ENCODE peak calls at places on chromosomes 5 and 9, in four cellular contexts. A is tibial nerve, Z is WERI-Rb-1, B is aorta. I is an unnamed sample.

GRCh38 chr5:76696254-76696653 is 19.7 kb upstream of the F2R start:
- DNase-seq in A (no peak), Z (no peak), B (no peak), I (no peak)

GRCh38 chr9:73143606-73144328 is 7.9 kb upstream of the ANXA1 start:
- DNase-seq in A (no peak), Z (no peak), B (no peak), I (no peak)

GRCh38 chr5:179170606-179171005 is 110.4 kb downstream of the ZNF354C start:
- DNase-seq in A (no peak), Z (peak; percentile 50), B (peak; percentile 61), I (no peak)

GRCh38 chr5:1808466-1808865 is 7.3 kb downstream of the NDUFS6 start:
- DNase-seq in A (no peak), Z (no peak), B (peak; percentile 5), I (no peak)

GRCh38 chr5:200985-201384 is 9.7 kb downstream of the LRRC14B start:
- DNase-seq in A (no peak), Z (no peak), B (no peak), I (no peak)

GRCh38 chr9:124377551-124377950 is 37.7 kb downstream of the PSMB7 start:
- DNase-seq in A (no peak), Z (no peak), B (no peak), I (no peak)

GRCh38 chr5:97909541-97909940 is 726.5 kb upstream of the RIOK2 start:
- DNase-seq in A (no peak), Z (no peak), B (no peak), I (no peak)

GRCh38 chr9:97528529-97529230 is 27.2 kb downstream of the TMOD1 start:
- DNase-seq in A (no peak), Z (no peak), B (no peak), I (no peak)

GRCh38 chr5:128197911-128198522 is 114.5 kb downstream of the SLC12A2 start:
- DNase-seq in A (no peak), Z (no peak), B (no peak), I (no peak)

GRCh38 chr9:137580209-137580957 is 1.7 kb upstream of the DPH7 start:
- DNase-seq in A (no peak), Z (no peak), B (no peak), I (no peak)

GRCh38 chr5:134436523-134437339 is 25.1 kb upstream of the CDKN2AIPNL start:
- DNase-seq in A (peak; percentile 24), Z (peak; percentile 77), B (peak; percentile 82), I (no peak)

GRCh38 chr9:98097836-98098235 is 21.2 kb downstream of the TRIM14 start:
- DNase-seq in A (no peak), Z (no peak), B (no peak), I (no peak)

GRCh38 chr5:32638309-32638708 is 53.0 kb downstream of the SUB1 start:
- DNase-seq in A (no peak), Z (peak; percentile 36), B (no peak), I (no peak)

GRCh38 chr9:87950765-87951488 is 23.4 kb downstream of the CDK20 start:
- DNase-seq in A (no peak), Z (no peak), B (no peak), I (no peak)

GRCh38 chr5:96120120-96120519 is 158.5 kb upstream of the ELL2 start:
- DNase-seq in A (no peak), Z (no peak), B (no peak), I (no peak)

GRCh38 chr9:124102363-124102762 is 90.8 kb downstream of the LHX2 start:
- DNase-seq in A (no peak), Z (no peak), B (no peak), I (no peak)

GRCh38 chr5:100902406-100903035 is 561 bp downstream of the ST8SIA4 start:
- DNase-seq in A (no peak), Z (no peak), B (no peak), I (no peak)

GRCh38 chr9:117555964-117556629 is 141.2 kb upstream of the ASTN2 start:
- DNase-seq in A (peak; percentile 17), Z (peak; percentile 81), B (peak; percentile 74), I (no peak)

GRCh38 chr5:3142261-3143027 is 391.0 kb upstream of the IRX2 start:
- DNase-seq in A (no peak), Z (no peak), B (no peak), I (no peak)

GRCh38 chr9:32378993-32379729 is 5.3 kb upstream of the ACO1 start:
- DNase-seq in A (peak; percentile 61), Z (peak; percentile 42), B (no peak), I (no peak)

GRCh38 chr5:140633081-140633471 is at the start of gene CD14:
- DNase-seq in A (peak; percentile 52), Z (peak; percentile 42), B (peak; percentile 84), I (peak; percentile 33)

GRCh38 chr5:173568703-173569102 is 47.7 kb downstream of the BOD1 start:
- DNase-seq in A (no peak), Z (no peak), B (no peak), I (no peak)
- H3K27ac ChIP-seq in A (no peak overlapping the region), Z (no peak overlapping the region), B (no peak overlapping the region), I (no peak overlapping the region)

DNA sequence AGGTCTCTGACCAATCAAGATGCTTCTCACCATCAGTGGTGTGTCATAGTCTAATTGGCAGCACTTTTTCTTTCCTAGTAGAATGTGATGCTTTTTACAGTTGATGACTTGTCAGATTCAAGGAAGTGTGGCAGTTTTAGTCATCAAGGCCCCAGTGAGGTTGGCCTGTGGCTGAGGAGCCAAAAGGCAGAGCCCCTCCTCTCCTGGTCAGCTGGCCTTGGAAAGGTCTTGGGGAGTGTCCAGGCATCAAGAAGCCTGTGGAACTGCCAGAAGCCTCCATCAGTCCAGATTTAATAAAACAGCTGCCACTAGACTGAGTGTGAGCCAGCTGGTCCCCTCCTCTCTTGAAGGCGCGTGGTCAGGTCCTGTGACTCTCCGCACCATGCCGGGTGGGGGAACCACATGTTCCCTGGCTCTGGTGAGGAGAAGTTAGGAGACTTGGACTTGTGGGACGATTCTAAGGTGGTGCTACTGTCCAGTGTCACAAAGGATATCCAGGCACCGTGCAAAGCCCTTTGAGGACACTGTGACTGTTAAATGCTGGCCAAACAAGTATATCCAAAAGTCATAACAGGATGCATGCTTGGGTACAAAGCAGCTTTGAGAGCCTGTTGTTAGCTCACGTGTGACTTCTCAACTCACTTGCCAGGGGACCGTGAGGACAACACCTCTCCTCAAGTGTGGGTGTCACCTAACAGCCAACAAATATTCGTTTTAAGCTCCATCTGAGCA is 6.1 kb upstream of the ANGPTL2 start:
- DNase-seq in A (peak; percentile 63), Z (no peak), B (peak; percentile 87), I (no peak)
- H3K27ac ChIP-seq in A (no peak overlapping the region), Z (no peak overlapping the region), B (no peak overlapping the region), I (peak overlapping the region; percentile 4)

GRCh38 chr9:83489961-83490360 is 48.2 kb downstream of the FRMD3 start:
- DNase-seq in A (no peak), Z (no peak), B (no peak), I (no peak)

GRCh38 chr9:83491413-83491812 is 46.8 kb downstream of the FRMD3 start:
- DNase-seq in A (no peak), Z (no peak), B (no peak), I (no peak)

DNA sequence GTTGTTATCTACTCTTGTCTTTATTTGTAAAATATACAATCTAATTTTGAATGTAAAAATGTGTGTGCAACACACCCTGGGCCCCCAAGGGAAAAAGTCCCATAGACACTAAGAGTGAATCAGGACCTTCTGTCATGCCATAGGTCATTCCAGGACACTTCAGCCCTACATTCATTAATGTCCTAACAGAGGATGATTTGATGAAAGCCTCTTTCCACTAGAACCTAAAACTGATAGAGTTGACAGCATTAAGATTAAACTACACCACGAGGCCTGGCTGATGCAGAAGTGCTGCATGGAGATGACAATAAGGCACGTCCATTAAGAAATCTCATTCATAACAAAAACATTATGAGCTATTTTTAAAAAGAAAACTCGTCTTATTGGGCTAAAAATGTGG is 46.2 kb downstream of the FRMD3 start:
- DNase-seq in A (no peak), Z (peak; percentile 17), B (no peak), I (no peak)
- H3K27ac ChIP-seq in A (no peak overlapping the region), Z (no peak overlapping the region), B (no peak overlapping the region), I (no peak overlapping the region)

GRCh38 chr9:134553061-134553891 is 88.3 kb upstream of the COL5A1 start:
- DNase-seq in A (no peak), Z (no peak), B (peak; percentile 71), I (no peak)

GRCh38 chr9:134552349-134552990 is 89.1 kb upstream of the COL5A1 start:
- DNase-seq in A (no peak), Z (no peak), B (peak; percentile 60), I (no peak)

GRCh38 chr9:134550584-134550983 is 91.0 kb upstream of the COL5A1 start:
- DNase-seq in A (no peak), Z (peak; percentile 70), B (peak; percentile 69), I (no peak)

GRCh38 chr9:134551176-134551575 is 90.4 kb upstream of the COL5A1 start:
- DNase-seq in A (no peak), Z (no peak), B (peak; percentile 68), I (no peak)

DNA sequence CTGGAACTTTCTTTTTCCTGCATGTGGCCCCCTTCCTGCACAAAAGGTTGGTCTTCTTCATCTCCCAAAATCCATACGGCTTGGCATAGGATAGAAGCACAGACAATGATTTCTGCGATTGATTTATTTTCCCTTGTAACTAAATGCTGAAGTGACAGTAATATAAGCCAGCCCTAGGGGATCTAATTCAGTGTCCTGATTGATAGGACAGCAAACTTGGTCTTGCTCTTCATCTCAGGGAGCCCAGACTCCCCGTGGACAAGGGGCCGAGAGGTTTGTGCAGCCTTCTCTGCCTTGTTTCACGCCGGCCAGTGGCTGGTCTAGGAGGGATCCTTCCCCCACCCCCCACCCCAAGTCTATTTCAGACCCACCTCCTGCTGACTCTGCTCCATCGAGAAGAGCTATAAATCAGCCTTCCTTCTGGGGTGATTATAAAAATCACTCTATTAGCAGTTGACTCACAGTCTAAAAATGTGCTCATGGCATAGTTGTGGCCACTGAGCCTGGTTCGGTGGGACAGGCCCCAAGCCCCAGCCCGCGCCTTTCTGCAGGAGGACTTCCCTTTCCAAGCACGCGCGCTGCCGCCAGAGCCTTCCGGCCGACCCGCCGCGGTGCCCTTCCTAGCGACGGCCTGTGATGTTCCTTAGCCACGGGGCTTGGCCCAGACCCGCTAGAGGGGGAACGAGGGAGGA is 89.8 kb upstream of the COL5A1 start:
- DNase-seq in A (no peak), Z (no peak), B (peak; percentile 92), I (no peak)
- H3K27ac ChIP-seq in A (no peak overlapping the region), Z (peak overlapping the region; percentile 32), B (no peak overlapping the region), I (no peak overlapping the region)